ENCODE peak calls at places on chromosomes 12 and 14, in seven cellular contexts. V, K, J, Y, P, H and L are unnamed samples.

GRCh38 chr14:95910628-95911027 is 34.0 kb downstream of the TUNAR start:
- DNase-seq in J (no peak), K (no peak), Y (no peak), V (no peak), P (no peak), H (no peak), L (no peak)

GRCh38 chr12:104460041-104460757 is 3.5 kb downstream of the CHST11 start:
- DNase-seq in P (no peak), Y (no peak), V (no peak), H (no peak), J (no peak), K (no peak), L (no peak)

GRCh38 chr12:23686095-23686494 is 263.4 kb downstream of the SOX5 start:
- DNase-seq in P (no peak), J (peak), K (no peak), V (no peak), H (no peak), Y (no peak), L (no peak)

GRCh38 chr14:35789651-35790050 is 19.4 kb downstream of the RALGAPA1 start:
- DNase-seq in H (no peak), Y (peak), K (no peak), V (no peak), P (no peak), J (no peak), L (no peak)

GRCh38 chr14:92613008-92613658 is 99.6 kb downstream of the RIN3 start:
- DNase-seq in K (no peak), Y (peak), V (peak), P (peak), J (no peak), H (peak), L (peak)

GRCh38 chr12:113120670-113121370 is 14.7 kb downstream of the RASAL1 start:
- DNase-seq in P (no peak), Y (no peak), J (peak), H (no peak), K (no peak), V (no peak), L (no peak)

GRCh38 chr12:79925492-79925891 is 9.4 kb downstream of the PPP1R12A start:
- DNase-seq in J (no peak), H (no peak), Y (no peak), P (no peak), K (no peak), V (no peak), L (no peak)

GRCh38 chr14:47674148-47674545 is 1.3 kb downstream of the MDGA2 start:
- DNase-seq in J (no peak), Y (no peak), P (no peak), K (no peak), V (no peak), H (no peak), L (no peak)

GRCh38 chr12:117047810-117048584 is 51.2 kb downstream of the TESC start:
- DNase-seq in K (no peak), J (no peak), P (no peak), V (no peak), H (no peak), Y (no peak), L (no peak)

GRCh38 chr14:36973806-36974442 is 198.5 kb downstream of the SLC25A21 start:
- DNase-seq in P (no peak), V (no peak), Y (no peak), K (no peak), J (no peak), H (no peak), L (no peak)

GRCh38 chr12:94805749-94806148 is 155.4 kb upstream of the TMCC3 start:
- DNase-seq in Y (no peak), K (no peak), V (no peak), J (no peak), H (no peak), P (no peak), L (no peak)

GRCh38 chr14:104441275-104442106 is 138.1 kb upstream of the C14orf180 start:
- DNase-seq in Y (no peak), P (no peak), K (no peak), J (no peak), V (no peak), H (peak), L (no peak)

GRCh38 chr12:118359541-118359915 is 13.2 kb downstream of the TAOK3 start:
- DNase-seq in K (no peak), P (peak), J (no peak), V (peak), Y (no peak), H (no peak), L (no peak)

GRCh38 chr14:99437706-99438105 is 43.0 kb downstream of the SETD3 start:
- DNase-seq in V (no peak), H (no peak), K (no peak), P (no peak), J (no peak), Y (no peak), L (no peak)

GRCh38 chr12:69966409-69966808 is 141.4 kb downstream of the MYRFL start:
- DNase-seq in J (no peak), V (no peak), P (peak), Y (no peak), K (no peak), H (no peak), L (no peak)

GRCh38 chr14:52703225-52703624 is 3.8 kb upstream of the PSMC6 start:
- DNase-seq in P (peak), H (no peak), J (no peak), K (no peak), V (no peak), Y (no peak), L (no peak)

GRCh38 chr14:100287202-100287997 is 18.8 kb downstream of the SLC25A29 start:
- DNase-seq in K (no peak), V (no peak), J (no peak), H (no peak), Y (no peak), P (no peak), L (no peak)

GRCh38 chr12:3377056-3377455 is 113.9 kb upstream of the PRMT8 start:
- DNase-seq in K (no peak), Y (no peak), V (no peak), P (no peak), J (no peak), H (no peak), L (no peak)

GRCh38 chr12:76137611-76138010 is 53.1 kb upstream of the NAP1L1 start:
- DNase-seq in P (no peak), H (no peak), Y (no peak), V (no peak), K (no peak), J (no peak), L (no peak)

GRCh38 chr12:58893421-58893986 is 26.8 kb downstream of the LRIG3 start:
- DNase-seq in Y (no peak), P (no peak), J (no peak), V (no peak), H (no peak), K (no peak), L (no peak)

GRCh38 chr12:76455582-76456345 is 103.8 kb downstream of the OSBPL8 start:
- DNase-seq in V (peak), H (no peak), J (peak), K (no peak), P (peak), Y (peak), L (peak)